ENCODE peak calls at places on chromosomes 6 and 20, in six cellular contexts. B, J, V, W, X and Q are unnamed samples.

GRCh38 chr20:51335329-51335841 is 207.1 kb downstream of the NFATC2 start:
- DNase-seq in B (peak; percentile 100), J (no peak), W (no peak), V (no peak), X (peak; percentile 100), Q (no peak)

GRCh38 chr20:5220334-5221077 is 93.7 kb downstream of the CDS2 start:
- DNase-seq in W (no peak), B (peak; percentile 10), X (no peak), V (no peak), J (no peak), Q (no peak)

GRCh38 chr6:79466222-79466834 is 70.9 kb downstream of the LCA5 start:
- DNase-seq in W (no peak), J (no peak), V (peak; percentile 18), B (peak; percentile 47), X (no peak), Q (no peak)

GRCh38 chr6:125810435-125810834 is 19.7 kb downstream of the NCOA7 start:
- DNase-seq in B (no peak), V (peak; percentile 92), W (no peak), J (no peak), X (no peak), Q (peak; percentile 47)

GRCh38 chr6:74431873-74432272 is 735.9 kb downstream of the CD109 start:
- DNase-seq in B (peak; percentile 74), W (no peak), J (no peak), V (no peak), X (no peak), Q (no peak)

GRCh38 chr6:150466196-150466595 is 97.4 kb downstream of the IYD start:
- DNase-seq in W (no peak), J (no peak), V (no peak), X (no peak), B (no peak), Q (no peak)

GRCh38 chr20:41989039-41989679 is 371.0 kb upstream of the CHD6 start:
- DNase-seq in J (no peak), B (no peak), W (no peak), X (no peak), V (no peak), Q (no peak)

GRCh38 chr6:51892750-51893149 is 194.7 kb downstream of the PKHD1 start:
- DNase-seq in V (no peak), B (no peak), W (no peak), J (no peak), X (no peak), Q (no peak)

GRCh38 chr6:149855040-149855654 is 9.0 kb downstream of the LRP11 start:
- DNase-seq in X (peak; percentile 77), V (no peak), J (no peak), W (no peak), B (peak; percentile 97), Q (no peak)

GRCh38 chr6:14100098-14100497 is 17.5 kb upstream of the CD83 start:
- DNase-seq in J (no peak), B (no peak), V (no peak), W (no peak), X (no peak), Q (no peak)

GRCh38 chr6:157597461-157598312 is 216.7 kb downstream of the ZDHHC14 start:
- DNase-seq in W (peak; percentile 20), X (no peak), J (no peak), V (peak; percentile 12), B (peak; percentile 57), Q (no peak)

GRCh38 chr20:8602389-8603116 is 466.3 kb upstream of the PLCB4 start:
- DNase-seq in V (no peak), X (no peak), W (no peak), J (no peak), B (no peak), Q (no peak)

GRCh38 chr6:17015144-17015543 is 86.7 kb upstream of the STMND1 start:
- DNase-seq in X (no peak), J (no peak), V (no peak), W (no peak), B (peak; percentile 49), Q (no peak)

GRCh38 chr20:48064929-48065328 is 279.6 kb upstream of the SULF2 start:
- DNase-seq in W (no peak), V (no peak), X (peak; percentile 52), J (no peak), B (peak; percentile 21), Q (no peak)

GRCh38 chr6:129943637-129944271 is 74.6 kb upstream of the L3MBTL3 start:
- DNase-seq in V (no peak), X (no peak), B (no peak), W (no peak), J (no peak), Q (no peak)

GRCh38 chr6:132820629-132821381 is 6.4 kb downstream of the RPS12 start:
- DNase-seq in B (peak; percentile 59), J (no peak), W (no peak), V (no peak), X (no peak), Q (no peak)

GRCh38 chr6:50128420-50129005 is 78.8 kb upstream of the DEFB112 start:
- DNase-seq in J (no peak), X (no peak), B (peak; percentile 39), V (peak; percentile 3), W (no peak), Q (no peak)

GRCh38 chr6:170116643-170117042 is 174.2 kb downstream of the DLL1 start:
- DNase-seq in J (no peak), X (no peak), B (no peak), W (no peak), V (no peak), Q (no peak)

GRCh38 chr6:19454296-19454998 is 382.7 kb upstream of the ID4 start:
- DNase-seq in V (no peak), W (no peak), B (no peak), J (no peak), X (no peak), Q (no peak)

GRCh38 chr6:18307006-18307405 is 42.7 kb upstream of the DEK start:
- DNase-seq in V (no peak), X (peak; percentile 91), J (no peak), B (peak; percentile 71), W (no peak), Q (no peak)

GRCh38 chr6:170438402-170438753 is 114.7 kb downstream of the PSMB1 start:
- DNase-seq in W (no peak), V (peak; percentile 91), J (no peak), X (peak; percentile 93), B (peak; percentile 100), Q (peak; percentile 20)

GRCh38 chr6:33172307-33173227 is 19.7 kb downstream of the COL11A2 start:
- DNase-seq in J (no peak), W (no peak), V (no peak), B (peak; percentile 68), X (no peak), Q (no peak)

GRCh38 chr20:40966103-40966502 is 62.5 kb upstream of the TOP1 start:
- DNase-seq in J (peak; percentile 67), W (no peak), B (peak; percentile 42), X (no peak), V (peak; percentile 10), Q (no peak)